ENCODE peak calls at places on chromosomes 11 and 22, in nine cellular contexts. Y is ovary, V is transverse colon, E is SK-N-SH, Q is H1, N is GM12878, U is upper lobe of left lung, G is tibial nerve, I is HepG2. K is an unnamed sample.

GRCh38 chr11:63635762-63636465 is 21.7 kb upstream of the PLAAT3 start:
- DNase-seq in N (peak), G (peak), Y (peak), I (peak), V (peak), Q (peak), U (peak), E (peak), K (peak)

GRCh38 chr22:40238425-40239344 is 61.0 kb downstream of the TNRC6B start:
- DNase-seq in E (no peak), U (peak), Q (no peak), Y (no peak), G (no peak), I (no peak), V (no peak), N (no peak), K (peak)

GRCh38 chr11:73308003-73308962 is at the start of gene ARHGEF17:
- DNase-seq in N (no peak), U (peak), Q (peak), E (peak), Y (peak), G (peak), V (peak), I (peak), K (peak)

GRCh38 chr11:94794287-94795168 is 26.4 kb downstream of the AMOTL1 start:
- DNase-seq in Y (peak), G (no peak), I (no peak), N (no peak), V (no peak), Q (no peak), E (peak), U (peak), K (peak)

GRCh38 chr11:44943118-44943517 is 7.6 kb downstream of the TP53I11 start:
- DNase-seq in E (no peak), I (no peak), Q (no peak), V (peak), G (no peak), Y (no peak), N (no peak), U (peak), K (no peak)

GRCh38 chr11:110903830-110904229 is 191.6 kb upstream of the ARHGAP20 start:
- DNase-seq in I (no peak), Q (no peak), N (no peak), V (no peak), E (no peak), G (no peak), Y (no peak), U (no peak), K (no peak)

GRCh38 chr11:77346906-77347603 is 45.6 kb upstream of the GDPD4 start:
- DNase-seq in N (no peak), V (no peak), G (no peak), E (no peak), Q (no peak), Y (no peak), U (no peak), I (no peak), K (no peak)

GRCh38 chr11:97140885-97141494 is 751.2 kb downstream of the JRKL start:
- DNase-seq in Y (no peak), Q (no peak), E (peak), U (no peak), N (no peak), V (no peak), G (no peak), I (peak), K (peak)

GRCh38 chr11:128389461-128389976 is 197.8 kb downstream of the ETS1 start:
- DNase-seq in Q (no peak), E (no peak), V (no peak), Y (no peak), I (no peak), G (no peak), N (no peak), U (no peak), K (no peak)

GRCh38 chr11:1394936-1395772 is 5.4 kb downstream of the BRSK2 start:
- DNase-seq in V (no peak), G (no peak), N (no peak), I (no peak), Y (no peak), U (no peak), E (no peak), Q (no peak), K (no peak)

GRCh38 chr11:43427971-43428370 is 69.3 kb downstream of the TTC17 start:
- DNase-seq in Q (no peak), I (no peak), Y (no peak), U (no peak), E (no peak), G (no peak), V (no peak), N (no peak), K (no peak)

GRCh38 chr22:32951807-32952153 is 106.4 kb downstream of the SYN3 start:
- DNase-seq in N (no peak), U (peak), Q (no peak), E (peak), I (no peak), G (no peak), V (no peak), Y (no peak), K (no peak)

GRCh38 chr22:17429516-17429915 is 60.3 kb downstream of the CECR2 start:
- DNase-seq in Q (no peak), U (no peak), Y (no peak), G (no peak), V (no peak), I (no peak), N (no peak), E (no peak), K (no peak)

GRCh38 chr11:68345776-68346728 is 33.7 kb downstream of the LRP5 start:
- DNase-seq in V (no peak), I (no peak), Y (no peak), U (no peak), E (no peak), N (no peak), Q (no peak), G (no peak), K (no peak)

GRCh38 chr11:126968915-126969314 is 31.7 kb downstream of the KIRREL3 start:
- DNase-seq in E (no peak), Q (peak), U (no peak), I (no peak), G (no peak), Y (no peak), V (no peak), N (no peak), K (no peak)

GRCh38 chr11:32173435-32173834 is 82.6 kb downstream of the RCN1 start:
- DNase-seq in N (no peak), E (peak), V (peak), Q (peak), Y (peak), G (no peak), U (peak), I (peak), K (peak)

GRCh38 chr11:101127348-101127698 is 2.3 kb downstream of the PGR start:
- DNase-seq in U (peak), V (peak), E (no peak), N (no peak), Y (no peak), G (peak), I (no peak), Q (peak), K (no peak)

GRCh38 chr11:47004595-47005033 is 68.1 kb downstream of the CSTPP1 start:
- DNase-seq in Y (peak), I (peak), E (peak), V (peak), N (no peak), Q (no peak), G (peak), U (peak), K (no peak)

GRCh38 chr11:130118636-130119387 is 40.8 kb upstream of the ST14 start:
- DNase-seq in Y (no peak), E (no peak), N (peak), V (no peak), Q (no peak), G (no peak), U (no peak), I (peak), K (no peak)

GRCh38 chr22:29003975-29004646 is 57.5 kb downstream of the C22orf31 start:
- DNase-seq in V (no peak), G (no peak), Q (peak), N (no peak), U (peak), E (no peak), I (peak), Y (no peak), K (no peak)

GRCh38 chr11:135004495-135004894 is 592.5 kb upstream of the B3GAT1 start:
- DNase-seq in U (no peak), G (no peak), Y (no peak), N (no peak), Q (no peak), V (no peak), I (no peak), E (peak), K (no peak)

GRCh38 chr22:45240137-45240809 is 421 bp downstream of the KIAA0930 start:
- DNase-seq in N (no peak), V (peak), Q (peak), U (peak), Y (peak), G (no peak), I (no peak), E (peak), K (no peak)

GRCh38 chr11:2575611-2576051 is 124.2 kb downstream of the KCNQ1OT1 start:
- DNase-seq in I (no peak), V (peak), U (peak), E (no peak), Y (peak), G (no peak), N (no peak), Q (no peak), K (no peak)

GRCh38 chr22:33028191-33028700 is 29.9 kb downstream of the SYN3 start:
- DNase-seq in Q (peak), Y (no peak), I (no peak), G (no peak), U (no peak), V (no peak), N (no peak), E (no peak), K (no peak)

GRCh38 chr11:93939084-93939780 is 81.9 kb upstream of the HEPHL1 start:
- DNase-seq in Y (no peak), G (no peak), Q (no peak), U (no peak), E (no peak), N (no peak), V (no peak), I (no peak), K (no peak)

GRCh38 chr22:39283312-39284141 is 35.9 kb downstream of the RPL3 start:
- DNase-seq in U (peak), E (peak), G (no peak), I (peak), N (no peak), V (peak), Y (peak), Q (no peak), K (no peak)

GRCh38 chr11:78613053-78613813 is 38.6 kb upstream of the NARS2 start:
- DNase-seq in Q (no peak), N (no peak), U (no peak), V (no peak), G (no peak), I (peak), E (no peak), Y (no peak), K (no peak)

GRCh38 chr11:78620159-78620558 is 45.5 kb upstream of the NARS2 start:
- DNase-seq in E (no peak), Q (no peak), I (no peak), Y (no peak), U (no peak), G (no peak), V (no peak), N (no peak), K (no peak)

GRCh38 chr11:78615724-78616123 is 41.1 kb upstream of the NARS2 start:
- DNase-seq in N (no peak), V (no peak), Y (no peak), U (no peak), I (peak), G (no peak), E (no peak), Q (no peak), K (no peak)
- TF ChIP-seq EP300 in N (no peak), V (no peak), Y (no peak), U (no peak), I (no peak), G (no peak), E (no peak), Q (no peak), K (no peak)

DNA sequence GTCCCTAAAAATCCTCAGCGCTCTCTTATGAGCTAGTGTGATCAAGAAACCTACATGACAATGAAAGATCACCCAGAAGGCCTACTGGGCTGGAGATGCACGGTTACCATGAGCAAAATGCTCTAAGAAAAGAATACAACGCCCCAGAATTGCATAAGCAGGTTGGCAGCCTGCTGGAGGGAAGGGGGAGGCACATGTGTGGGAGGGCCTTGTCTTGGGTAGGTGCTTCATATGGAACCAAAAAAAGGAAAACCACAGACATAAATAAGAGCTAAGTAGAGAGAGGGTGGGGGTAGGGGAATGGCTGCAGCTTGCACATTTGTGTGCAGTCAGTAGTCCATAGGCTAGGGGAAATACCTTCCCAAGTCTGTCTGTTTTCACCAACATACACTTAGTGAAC is 2.8 kb downstream of the SIAE start:
- DNase-seq in V (no peak), N (no peak), E (no peak), G (no peak), I (no peak), Y (no peak), Q (no peak), U (peak), K (no peak)
- TF ChIP-seq EP300 in V (no peak), N (no peak), E (no peak), G (no peak), I (no peak), Y (no peak), Q (no peak), U (no peak), K (no peak)

GRCh38 chr11:10374386-10374785 is 69.5 kb downstream of the ADM start:
- DNase-seq in G (no peak), Y (no peak), I (no peak), U (no peak), V (no peak), Q (no peak), E (no peak), N (no peak), K (no peak)
- TF ChIP-seq EP300 in G (no peak), Y (no peak), I (no peak), U (no peak), V (no peak), Q (no peak), E (no peak), N (no peak), K (no peak)

DNA sequence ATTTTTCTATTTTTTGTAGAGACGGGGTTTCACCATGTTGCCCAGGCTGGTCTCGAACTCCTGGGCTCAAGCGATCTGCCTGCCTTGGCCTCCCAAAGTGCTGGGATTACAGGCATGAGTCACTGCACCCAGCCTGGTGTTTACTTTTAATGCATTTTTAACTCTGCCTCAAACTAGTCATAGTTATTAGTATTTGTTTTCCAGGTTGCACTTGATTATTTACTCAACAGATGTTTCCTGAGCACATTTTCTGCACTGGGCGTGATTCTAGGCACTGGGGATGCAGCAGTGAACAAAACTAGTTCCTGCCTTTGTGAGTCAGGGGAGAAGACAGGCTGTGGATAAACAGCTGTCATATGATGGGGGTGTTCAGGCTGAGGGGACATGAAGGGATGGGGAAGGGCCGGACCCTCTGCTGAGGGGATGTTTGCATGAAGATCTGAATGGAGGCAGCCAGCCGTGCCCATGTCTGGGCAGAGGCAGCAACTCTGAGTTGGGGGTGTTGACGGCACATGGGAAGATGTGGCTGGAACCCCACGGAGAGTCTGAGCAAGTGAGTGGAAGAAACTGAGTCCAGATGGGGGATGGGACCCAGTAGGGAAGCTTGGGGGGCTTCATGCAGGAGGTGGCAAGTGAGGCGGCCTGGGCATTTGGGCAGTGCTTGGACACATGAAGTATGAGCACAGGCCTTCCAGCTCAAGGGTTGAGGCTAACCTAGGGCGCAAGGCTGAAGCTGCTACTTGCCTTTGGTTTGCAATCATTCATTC is 34.4 kb downstream of the MPPED1 start:
- DNase-seq in G (no peak), Q (no peak), N (no peak), V (no peak), U (no peak), I (no peak), E (no peak), Y (no peak), K (peak)
- TF ChIP-seq EP300 in G (no peak), Q (no peak), N (no peak), V (no peak), U (no peak), I (no peak), E (no peak), Y (no peak), K (no peak)

K was measured in A549.